ENCODE peak calls at places on chromosomes 4 and X, in seven cellular contexts. D, Z, Q, W, I, C and P are unnamed samples.

GRCh38 chr4:78634011-78634664 is 82.6 kb downstream of the ANXA3 start:
- DNase-seq in C (peak), Q (peak), I (no peak), Z (no peak), W (no peak), D (no peak), P (peak)

GRCh38 chr4:182521006-182521405 is 277.8 kb downstream of the TENM3 start:
- DNase-seq in Q (no peak), W (no peak), I (no peak), Z (no peak), C (no peak), D (no peak), P (no peak)

GRCh38 chrX:45309096-45309495 is 108.4 kb upstream of the DIPK2B start:
- DNase-seq in D (no peak), Z (no peak), C (no peak), Q (no peak), W (no peak), I (no peak), P (no peak)

GRCh38 chrX:31589503-31589902 is 517.7 kb upstream of the FTHL17 start:
- DNase-seq in D (no peak), Z (no peak), Q (no peak), I (no peak), W (no peak), C (no peak), P (no peak)

GRCh38 chr4:85000343-85000742 is 33.9 kb upstream of the WDFY3 start:
- DNase-seq in C (no peak), W (no peak), D (no peak), Q (no peak), I (no peak), Z (no peak), P (no peak)

GRCh38 chr4:7194251-7195137 is 2.2 kb downstream of the SORCS2 start:
- DNase-seq in C (peak), Q (no peak), I (peak), W (no peak), D (no peak), Z (peak), P (peak)

GRCh38 chrX:103488332-103488731 is 31.0 kb downstream of the RAB40A start:
- DNase-seq in W (no peak), D (no peak), I (peak), Q (peak), Z (peak), C (no peak), P (no peak)

GRCh38 chr4:43251760-43252317 is 359.3 kb downstream of the GRXCR1 start:
- DNase-seq in C (no peak), Q (peak), Z (no peak), W (no peak), I (no peak), D (no peak), P (no peak)

GRCh38 chr4:142282870-142283431 is 563.1 kb downstream of the INPP4B start:
- DNase-seq in W (no peak), D (no peak), Z (no peak), I (no peak), Q (no peak), C (no peak), P (no peak)

GRCh38 chr4:163165217-163166017 is 1.3 kb downstream of the NAF1 start:
- DNase-seq in W (no peak), C (no peak), Q (no peak), I (no peak), D (no peak), Z (no peak), P (no peak)

GRCh38 chrX:77434949-77435348 is 12.2 kb upstream of the FGF16 start:
- DNase-seq in Z (no peak), D (no peak), Q (no peak), I (no peak), W (no peak), C (no peak), P (no peak)

GRCh38 chr4:139740531-139741041 is 75.0 kb downstream of the MGST2 start:
- DNase-seq in C (peak), I (peak), Z (peak), Q (peak), D (no peak), W (peak), P (peak)

GRCh38 chr4:75432683-75433082 is 81.5 kb downstream of the RCHY1 start:
- DNase-seq in Z (peak), C (no peak), D (no peak), Q (no peak), I (peak), W (peak), P (no peak)

GRCh38 chr4:133891001-133891400 is 310.6 kb downstream of the PABPC4L start:
- DNase-seq in Q (no peak), C (no peak), I (no peak), W (no peak), Z (no peak), D (no peak), P (no peak)

GRCh38 chrX:103913356-103914020 is 48.9 kb upstream of the TMSB15B start:
- DNase-seq in C (no peak), W (no peak), Z (no peak), I (no peak), D (no peak), Q (no peak), P (no peak)

GRCh38 chrX:104122829-104123228 is 10.5 kb downstream of the ZCCHC18 start:
- DNase-seq in Z (no peak), W (no peak), D (no peak), C (no peak), Q (no peak), I (no peak), P (no peak)

GRCh38 chr4:93751410-93751809 is 77.1 kb upstream of the ATOH1 start:
- DNase-seq in D (no peak), Q (no peak), W (no peak), Z (no peak), C (peak), I (no peak), P (peak)

GRCh38 chr4:110132822-110133719 is 65.3 kb downstream of the ELOVL6 start:
- DNase-seq in I (no peak), W (no peak), C (no peak), Q (no peak), D (no peak), Z (no peak), P (no peak)

GRCh38 chrX:22203186-22203585 is 69.5 kb upstream of the CBLL2 start:
- DNase-seq in W (no peak), Z (no peak), C (no peak), I (no peak), D (no peak), Q (no peak), P (no peak)

GRCh38 chrX:125090046-125090445 is 229.6 kb upstream of the TEX13C start:
- DNase-seq in D (no peak), Z (peak), W (no peak), C (no peak), Q (no peak), I (no peak), P (no peak)

GRCh38 chr4:117267317-117267716 is 181.9 kb upstream of the TRAM1L1 start:
- DNase-seq in C (no peak), I (no peak), W (no peak), Q (no peak), Z (no peak), D (no peak), P (no peak)

GRCh38 chr4:20418865-20419451 is 167.3 kb downstream of the SLIT2 start:
- DNase-seq in Z (peak), C (peak), I (peak), Q (no peak), D (no peak), W (peak), P (peak)

GRCh38 chrX:15299945-15300851 is 15.2 kb downstream of the ASB11 start:
- DNase-seq in Q (peak), C (peak), Z (peak), D (no peak), I (no peak), W (no peak), P (peak)

GRCh38 chrX:134804779-134805178 is 146.5 kb upstream of the PLAC1 start:
- DNase-seq in C (no peak), W (no peak), D (no peak), Q (no peak), I (no peak), Z (no peak), P (no peak)

GRCh38 chr4:80082693-80083092 is 9.7 kb upstream of the ANTXR2 start:
- DNase-seq in C (no peak), I (no peak), D (no peak), Z (no peak), W (no peak), Q (no peak), P (no peak)

GRCh38 chr4:113384600-113384999 is 335.1 kb downstream of the ANK2 start:
- DNase-seq in D (no peak), Z (no peak), C (no peak), W (no peak), I (no peak), Q (no peak), P (no peak)

GRCh38 chrX:147737690-147738089 is 174.0 kb upstream of the FMR1 start:
- DNase-seq in Q (no peak), D (no peak), W (no peak), C (no peak), Z (no peak), I (no peak), P (no peak)

GRCh38 chrX:119673336-119673735 is 19.6 kb downstream of the SEPTIN6 start:
- DNase-seq in Z (no peak), W (no peak), Q (no peak), D (no peak), I (no peak), C (no peak), P (no peak)

GRCh38 chr4:130849985-130850632 is 1754.2 kb downstream of the C4orf33 start:
- DNase-seq in C (no peak), W (no peak), Z (no peak), D (no peak), I (no peak), Q (no peak), P (no peak)

GRCh38 chr4:56246230-56246610 is 141.1 kb downstream of the AASDH start:
- DNase-seq in D (no peak), Z (no peak), Q (no peak), I (no peak), W (no peak), C (no peak), P (no peak)

GRCh38 chrX:100731441-100732281 is at the start of gene SYTL4:
- DNase-seq in Z (no peak), C (no peak), Q (no peak), W (no peak), D (no peak), I (no peak), P (no peak)

GRCh38 chr4:124304936-124305335 is 407.6 kb downstream of the ANKRD50 start:
- DNase-seq in Q (no peak), C (no peak), I (no peak), W (no peak), D (no peak), Z (no peak), P (no peak)

GRCh38 chr4:142379277-142380051 is 466.6 kb downstream of the INPP4B start:
- DNase-seq in C (no peak), Z (peak), D (no peak), I (peak), Q (no peak), W (peak), P (no peak)

GRCh38 chr4:17092990-17093880 is 194.8 kb upstream of the LDB2 start:
- DNase-seq in I (no peak), C (no peak), Z (no peak), W (no peak), Q (no peak), D (no peak), P (no peak)

GRCh38 chr4:168731006-168731636 is 234.3 kb downstream of the PALLD start:
- DNase-seq in Q (no peak), Z (no peak), C (no peak), I (no peak), W (no peak), D (no peak), P (no peak)

GRCh38 chrX:49977319-49978090 is 55.1 kb downstream of the CLCN5 start:
- DNase-seq in Z (no peak), I (no peak), W (no peak), C (no peak), Q (no peak), D (no peak), P (no peak)

GRCh38 chrX:136397001-136397400 is 90.7 kb upstream of the BRS3 start:
- DNase-seq in Q (no peak), D (no peak), W (no peak), I (no peak), Z (peak), C (no peak), P (no peak)

GRCh38 chrX:74450803-74451449 is 29.6 kb downstream of the SLC16A2 start:
- DNase-seq in D (no peak), Z (peak), C (no peak), W (peak), Q (no peak), I (peak), P (peak)